ENCODE peak calls at places on chromosomes 11 and 22, in four cellular contexts. One of them, this sample, is unnamed.

GRCh38 chr11:61800331-61801281 is 7.9 kb downstream of the FEN1 start:
- DNase-seq in mammary epithelial cell: no peak
- DNase-seq in BJ: no peak
- DNase-seq in RWPE1: no peak
- DNase-seq in this sample: no peak

GRCh38 chr22:35170716-35171697 is 86.3 kb upstream of the HMGXB4 start:
- DNase-seq in mammary epithelial cell: peak; percentile 13
- DNase-seq in RWPE1: no peak
- DNase-seq in BJ: no peak
- DNase-seq in this sample: no peak

GRCh38 chr11:133681901-133682300 is 149.6 kb upstream of the OPCML start:
- DNase-seq in RWPE1: no peak
- DNase-seq in mammary epithelial cell: no peak
- DNase-seq in BJ: no peak
- DNase-seq in this sample: no peak

GRCh38 chr22:42964994-42965699 is 49.8 kb downstream of the PACSIN2 start:
- DNase-seq in RWPE1: no peak
- DNase-seq in mammary epithelial cell: no peak
- DNase-seq in BJ: no peak
- DNase-seq in this sample: peak; percentile 91

GRCh38 chr11:117822031-117822521 is 2.5 kb downstream of the FXYD2 start:
- DNase-seq in RWPE1: no peak
- DNase-seq in BJ: no peak
- DNase-seq in mammary epithelial cell: no peak
- DNase-seq in this sample: no peak

GRCh38 chr11:118060879-118061278 is 16.0 kb upstream of the TMPRSS4 start:
- DNase-seq in BJ: no peak
- DNase-seq in RWPE1: no peak
- DNase-seq in mammary epithelial cell: no peak
- DNase-seq in this sample: no peak

GRCh38 chr11:12316432-12316831 is 60.9 kb upstream of the PARVA start:
- DNase-seq in BJ: no peak
- DNase-seq in RWPE1: no peak
- DNase-seq in mammary epithelial cell: no peak
- DNase-seq in this sample: no peak

GRCh38 chr11:119377112-119377901 is 4.2 kb downstream of the USP2 start:
- DNase-seq in BJ: no peak
- DNase-seq in RWPE1: no peak
- DNase-seq in mammary epithelial cell: no peak
- DNase-seq in this sample: no peak

GRCh38 chr11:70134490-70134889 is 56.4 kb downstream of the ANO1 start:
- DNase-seq in BJ: no peak
- DNase-seq in RWPE1: no peak
- DNase-seq in mammary epithelial cell: no peak
- DNase-seq in this sample: no peak

GRCh38 chr11:15159085-15159484 is 44.4 kb downstream of the INSC start:
- DNase-seq in mammary epithelial cell: peak; percentile 39
- DNase-seq in RWPE1: peak; percentile 41
- DNase-seq in BJ: no peak
- DNase-seq in this sample: peak; percentile 28

GRCh38 chr22:19868773-19869471 is 14.2 kb upstream of the GNB1L start:
- DNase-seq in BJ: no peak
- DNase-seq in RWPE1: no peak
- DNase-seq in mammary epithelial cell: peak; percentile 70
- DNase-seq in this sample: peak; percentile 78

GRCh38 chr11:11621881-11622706 is at the start of gene GALNT18:
- DNase-seq in RWPE1: peak; percentile 98
- DNase-seq in mammary epithelial cell: peak; percentile 97
- DNase-seq in BJ: peak; percentile 44
- DNase-seq in this sample: peak; percentile 94

GRCh38 chr11:75342966-75343870 is 8.2 kb downstream of the ARRB1 start:
- DNase-seq in mammary epithelial cell: no peak
- DNase-seq in BJ: no peak
- DNase-seq in RWPE1: no peak
- DNase-seq in this sample: no peak

GRCh38 chr22:46881373-46882118 is 119.1 kb downstream of the TBC1D22A start:
- DNase-seq in mammary epithelial cell: peak; percentile 37
- DNase-seq in BJ: no peak
- DNase-seq in RWPE1: peak; percentile 2
- DNase-seq in this sample: no peak

GRCh38 chr11:112478806-112479205 is 218.1 kb upstream of the PLET1 start:
- DNase-seq in RWPE1: no peak
- DNase-seq in mammary epithelial cell: no peak
- DNase-seq in BJ: no peak
- DNase-seq in this sample: no peak

GRCh38 chr11:72736452-72737069 is 15.6 kb downstream of the ARAP1 start:
- DNase-seq in mammary epithelial cell: peak; percentile 77
- DNase-seq in RWPE1: peak; percentile 71
- DNase-seq in BJ: no peak
- DNase-seq in this sample: peak; percentile 55

GRCh38 chr11:63915961-63916836 is 765 bp downstream of the RCOR2 start:
- DNase-seq in RWPE1: no peak
- DNase-seq in BJ: no peak
- DNase-seq in mammary epithelial cell: no peak
- DNase-seq in this sample: no peak

GRCh38 chr11:9276571-9276970 is 11.4 kb upstream of the DENND5A start:
- DNase-seq in RWPE1: no peak
- DNase-seq in mammary epithelial cell: no peak
- DNase-seq in BJ: no peak
- DNase-seq in this sample: no peak

GRCh38 chr11:64256300-64256699 is 5.0 kb downstream of the PLCB3 start:
- DNase-seq in mammary epithelial cell: no peak
- DNase-seq in BJ: no peak
- DNase-seq in RWPE1: no peak
- DNase-seq in this sample: no peak

GRCh38 chr11:64745523-64746328 is 1.8 kb upstream of the RASGRP2 start:
- DNase-seq in BJ: no peak
- DNase-seq in mammary epithelial cell: no peak
- DNase-seq in RWPE1: no peak
- DNase-seq in this sample: no peak

GRCh38 chr11:114477946-114478537 is 38.8 kb downstream of the REXO2 start:
- DNase-seq in mammary epithelial cell: no peak
- DNase-seq in RWPE1: no peak
- DNase-seq in BJ: no peak
- DNase-seq in this sample: no peak

GRCh38 chr11:108880510-108880909 is 215.6 kb downstream of the DDX10 start:
- DNase-seq in RWPE1: no peak
- DNase-seq in BJ: no peak
- DNase-seq in mammary epithelial cell: no peak
- DNase-seq in this sample: no peak

GRCh38 chr22:29327089-29327764 is 11.7 kb upstream of the RASL10A start:
- DNase-seq in BJ: no peak
- DNase-seq in RWPE1: no peak
- DNase-seq in mammary epithelial cell: no peak
- DNase-seq in this sample: no peak

GRCh38 chr11:79609511-79609910 is 168.7 kb upstream of the TENM4 start:
- DNase-seq in mammary epithelial cell: no peak
- DNase-seq in RWPE1: no peak
- DNase-seq in BJ: no peak
- DNase-seq in this sample: no peak

GRCh38 chr11:35683728-35684339 is 21.3 kb downstream of the TRIM44 start:
- DNase-seq in RWPE1: no peak
- DNase-seq in BJ: no peak
- DNase-seq in mammary epithelial cell: peak; percentile 36
- DNase-seq in this sample: no peak

GRCh38 chr11:118998822-118999221 is 884 bp downstream of the CENATAC start:
- DNase-seq in mammary epithelial cell: peak; percentile 80
- DNase-seq in BJ: peak; percentile 28
- DNase-seq in RWPE1: peak; percentile 82
- DNase-seq in this sample: peak; percentile 93

GRCh38 chr11:1134848-1135445 is 22.8 kb upstream of the MUC5AC start:
- DNase-seq in mammary epithelial cell: no peak
- DNase-seq in BJ: no peak
- DNase-seq in RWPE1: no peak
- DNase-seq in this sample: no peak

GRCh38 chr11:115926090-115926489 is 421.9 kb upstream of the CADM1 start:
- DNase-seq in BJ: no peak
- DNase-seq in mammary epithelial cell: no peak
- DNase-seq in RWPE1: no peak
- DNase-seq in this sample: no peak

GRCh38 chr11:44348114-44348513 is 38.2 kb upstream of the ALX4 start:
- DNase-seq in BJ: no peak
- DNase-seq in mammary epithelial cell: no peak
- DNase-seq in RWPE1: no peak
- DNase-seq in this sample: no peak

GRCh38 chr11:29009426-29009825 is 901.2 kb downstream of the METTL15 start:
- DNase-seq in RWPE1: no peak
- DNase-seq in BJ: peak; percentile 46
- DNase-seq in mammary epithelial cell: no peak
- DNase-seq in this sample: no peak

GRCh38 chr11:77060234-77060633 is 6.5 kb upstream of the CAPN5 start:
- DNase-seq in BJ: no peak
- DNase-seq in mammary epithelial cell: no peak
- DNase-seq in RWPE1: no peak
- DNase-seq in this sample: no peak

GRCh38 chr11:108672113-108672512 is 7.2 kb downstream of the DDX10 start:
- DNase-seq in RWPE1: no peak
- DNase-seq in BJ: no peak
- DNase-seq in mammary epithelial cell: no peak
- DNase-seq in this sample: no peak

This sample was measured in SW480.